ENCODE peak calls at places on chromosome 6, in eight cellular contexts. L is endothelial cell, N is WTC11, I is GM12865, D is thyroid gland, X is IMR-90, A is cardiac fibroblast, S is A549. V is an unnamed sample.

GRCh38 chr6:8420031-8420588 is 15.2 kb downstream of the SLC35B3 start:
- DNase-seq in A (no peak), I (no peak), S (no peak), L (no peak), X (no peak), N (no peak), D (no peak), V (no peak)

GRCh38 chr6:68468244-68468884 is 166.7 kb upstream of the ADGRB3 start:
- DNase-seq in L (peak), I (no peak), D (no peak), A (peak), S (no peak), N (peak), X (no peak), V (no peak)

GRCh38 chr6:35287671-35288396 is 9.8 kb upstream of the DEF6 start:
- DNase-seq in S (no peak), L (no peak), D (no peak), I (no peak), N (no peak), A (no peak), X (peak), V (no peak)

GRCh38 chr6:111631930-111632460 is 26.3 kb upstream of the TRAF3IP2 start:
- DNase-seq in I (no peak), D (no peak), N (peak), S (no peak), L (no peak), X (no peak), A (no peak), V (no peak)

GRCh38 chr6:163078712-163079111 is 335.8 kb upstream of the QKI start:
- DNase-seq in D (no peak), S (no peak), N (no peak), X (no peak), I (no peak), L (no peak), A (no peak), V (no peak)

GRCh38 chr6:38901802-38902522 is 146.6 kb upstream of the GLP1R start:
- DNase-seq in I (no peak), S (no peak), N (no peak), L (no peak), A (no peak), D (no peak), X (no peak), V (no peak)

GRCh38 chr6:158066161-158066781 is 84.6 kb downstream of the SYNJ2 start:
- DNase-seq in X (no peak), D (no peak), N (no peak), S (no peak), I (no peak), A (no peak), L (no peak), V (no peak)

GRCh38 chr6:97917369-97917768 is 634.4 kb upstream of the MMS22L start:
- DNase-seq in I (no peak), N (peak), L (no peak), X (no peak), A (no peak), D (no peak), S (no peak), V (no peak)

GRCh38 chr6:167139761-167140160 is 16.9 kb downstream of the CCR6 start:
- DNase-seq in I (no peak), S (no peak), D (no peak), X (no peak), A (no peak), N (no peak), L (no peak), V (no peak)
- TF ChIP-seq CTCF in I (no peak), S (no peak), D (no peak), X (no peak), A (no peak), N (no peak), L (peak), V (no peak)

GRCh38 chr6:55957961-55958422 is 82.6 kb upstream of the BMP5 start:
- DNase-seq in I (no peak), X (peak), L (no peak), A (no peak), N (no peak), S (no peak), D (no peak), V (no peak)

GRCh38 chr6:55960344-55960743 is 85.0 kb upstream of the BMP5 start:
- DNase-seq in I (no peak), X (no peak), A (no peak), L (no peak), D (no peak), S (no peak), N (no peak), V (no peak)

GRCh38 chr6:55964136-55964535 is 88.7 kb upstream of the BMP5 start:
- DNase-seq in D (no peak), L (no peak), I (no peak), X (no peak), S (no peak), N (no peak), A (no peak), V (no peak)

GRCh38 chr6:55958790-55959189 is 83.4 kb upstream of the BMP5 start:
- DNase-seq in I (no peak), X (no peak), N (no peak), D (no peak), A (no peak), S (no peak), L (no peak), V (no peak)

DNA sequence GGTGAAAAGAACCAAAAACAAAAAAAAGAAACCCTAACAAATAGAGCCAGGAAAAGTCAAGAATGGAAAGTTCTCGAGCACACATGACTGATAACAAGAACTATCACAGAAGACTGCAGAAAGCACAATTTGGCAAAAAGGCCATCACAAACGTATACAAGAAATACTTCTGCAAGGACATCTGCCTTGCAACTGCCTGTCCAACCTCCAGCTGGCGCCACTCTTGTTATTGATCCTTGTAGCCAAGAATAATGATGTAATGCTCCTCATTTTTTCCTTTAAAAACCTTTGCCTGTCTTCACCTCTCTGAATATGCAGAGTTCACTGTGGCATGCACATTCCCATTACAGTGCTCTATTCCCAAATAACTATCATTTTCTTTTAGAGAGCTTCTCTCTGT is 87.9 kb upstream of the BMP5 start:
- DNase-seq in N (peak), X (no peak), L (no peak), I (no peak), A (peak), S (no peak), D (no peak), V (no peak)
- TF ChIP-seq CTCF in N (no peak), X (peak), L (peak), I (no peak), A (peak), S (no peak), D (no peak), V (peak)

DNA sequence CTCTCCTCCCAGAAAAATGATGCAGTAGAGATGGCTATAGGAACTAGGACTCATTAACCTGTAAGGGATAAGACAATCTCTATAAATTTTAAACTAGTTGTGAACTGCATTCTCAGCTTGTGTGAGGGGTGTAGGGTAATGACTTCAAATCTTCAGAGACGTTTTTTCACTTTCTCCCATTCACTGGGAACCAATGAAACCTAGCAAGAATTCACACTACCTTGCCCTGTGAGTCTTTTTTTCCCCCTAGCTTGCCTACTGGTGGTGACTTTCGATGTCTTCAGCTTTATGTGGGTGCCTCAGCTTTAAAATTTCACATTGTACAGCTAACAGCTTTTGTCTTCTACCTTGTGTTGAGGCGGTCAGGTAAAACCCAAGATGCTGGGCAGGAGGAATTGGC is 192.0 kb downstream of the MEI4 start:
- DNase-seq in L (no peak), X (no peak), N (no peak), D (no peak), I (no peak), A (no peak), S (no peak), V (no peak)
- TF ChIP-seq CTCF in L (no peak), X (no peak), N (no peak), D (no peak), I (no peak), A (no peak), S (no peak), V (no peak)

GRCh38 chr6:6646859-6647258 is 58.3 kb downstream of the LY86 start:
- DNase-seq in A (no peak), X (no peak), L (no peak), D (no peak), N (no peak), I (no peak), S (no peak), V (no peak)
- TF ChIP-seq CTCF in A (no peak), X (no peak), L (no peak), D (no peak), N (peak), I (no peak), S (no peak), V (no peak)

DNA sequence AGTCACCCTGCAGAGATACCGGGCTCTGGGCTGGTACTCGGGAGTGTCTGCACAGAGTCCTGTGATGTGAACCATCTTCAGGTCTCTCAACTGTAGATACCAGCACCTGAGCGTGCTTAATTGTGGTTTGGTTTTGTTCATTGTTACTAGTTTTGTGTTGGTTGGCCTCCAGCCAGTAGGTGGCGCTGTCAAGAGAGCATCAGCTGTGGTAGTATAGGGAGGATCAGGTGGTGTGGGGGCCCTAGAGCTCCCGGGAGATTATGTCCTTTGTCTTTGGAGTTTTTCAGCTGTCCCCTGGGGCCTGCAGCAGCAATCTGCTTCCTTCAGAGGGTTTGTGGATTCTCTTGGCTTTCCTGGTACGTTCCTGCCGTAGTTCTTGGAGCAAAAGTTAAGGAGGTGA is 67.9 kb downstream of the CDYL start:
- DNase-seq in N (peak), D (no peak), I (no peak), A (no peak), L (no peak), X (no peak), S (no peak), V (no peak)
- TF ChIP-seq CTCF in N (peak), D (no peak), I (peak), A (peak), L (peak), X (no peak), S (peak), V (peak)

GRCh38 chr6:135181333-135182119 is 418 bp downstream of the MYB start:
- DNase-seq in N (peak), L (peak), I (peak), A (peak), X (no peak), D (no peak), S (peak), V (no peak)

GRCh38 chr6:135182993-135183531 is 2.0 kb downstream of the MYB start:
- DNase-seq in S (no peak), D (peak), A (no peak), X (no peak), I (peak), L (peak), N (peak), V (no peak)

GRCh38 chr6:135182120-135182992 is 1.2 kb downstream of the MYB start:
- DNase-seq in S (peak), I (peak), D (peak), N (peak), L (peak), X (no peak), A (peak), V (no peak)

GRCh38 chr6:135185483-135185882 is 4.4 kb downstream of the MYB start:
- DNase-seq in L (no peak), D (no peak), A (no peak), I (no peak), X (no peak), N (no peak), S (no peak), V (no peak)

DNA sequence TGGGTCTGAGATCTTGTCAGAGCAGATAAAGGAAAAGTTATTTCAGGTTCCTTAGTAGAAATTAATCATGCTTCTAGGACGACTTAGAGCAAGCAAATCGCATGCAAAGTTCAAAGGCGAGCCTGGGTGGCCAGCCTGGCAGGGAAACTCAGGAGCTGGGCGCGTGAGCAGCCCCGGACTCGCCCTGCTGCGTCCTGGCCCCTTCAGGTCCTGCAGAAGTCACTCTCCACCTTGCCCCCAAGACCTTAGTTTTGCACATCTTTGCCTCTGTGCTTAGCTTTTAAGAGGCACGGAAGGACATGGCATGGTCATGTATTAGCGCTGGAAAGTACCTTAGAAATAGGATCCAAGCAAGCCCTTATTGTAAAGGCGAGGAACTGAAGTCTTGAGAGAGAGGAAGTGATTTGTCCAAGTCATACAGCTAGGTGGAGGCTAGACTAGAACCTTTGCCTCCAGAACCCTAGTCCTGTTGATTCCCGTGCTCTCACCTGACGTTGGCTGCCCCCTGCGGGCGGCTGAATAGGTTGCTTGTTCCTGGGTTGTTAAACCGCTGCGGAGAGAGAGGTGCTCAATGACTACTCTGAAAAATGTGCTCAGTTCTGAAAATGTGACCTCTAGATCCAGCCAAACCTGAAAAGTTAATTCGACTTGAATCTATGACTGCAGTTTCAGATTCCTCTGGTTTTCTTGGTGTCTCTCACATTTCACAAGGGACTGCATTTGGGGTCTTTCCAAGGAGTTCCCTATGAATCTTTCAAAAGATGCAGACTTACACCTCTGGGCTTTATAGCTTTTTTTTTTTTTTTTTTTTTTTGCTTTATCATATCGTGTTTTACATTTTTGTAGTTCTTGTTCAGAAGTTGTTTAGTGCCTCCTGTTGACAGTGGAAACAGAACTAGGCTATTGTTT is 2.7 kb downstream of the MYB start:
- DNase-seq in S (peak), X (peak), I (peak), L (peak), A (peak), D (peak), N (peak), V (no peak)
- TF ChIP-seq CTCF in S (peak), X (peak), I (peak), L (peak), A (peak), D (peak), N (peak), V (peak)

GRCh38 chr6:106609699-106610098 is 19.6 kb downstream of the RTN4IP1 start:
- DNase-seq in L (peak), D (peak), I (peak), X (no peak), N (peak), A (peak), S (peak), V (no peak)
- TF ChIP-seq CTCF in L (peak), D (peak), I (peak), X (peak), N (no peak), A (peak), S (peak), V (peak)

V was measured in osteocyte.